ENCODE peak calls at places on chromosomes 2 and 18, in seven cellular contexts. W is activated T-cell treated with anti-CD3 and anti-CD28 coated beads, Interleukin-2, amount 50 U/mL, for 72 hours; C is tibial nerve; J is GOT3; B is BJ; E is HT-29; K is myocyte. Z is an unnamed sample.

GRCh38 chr2:119111115-119111975 is 47.2 kb downstream of the C1QL2 start:
- DNase-seq in E (no peak), J (no peak), K (no peak), C (no peak), B (no peak), W (no peak), Z (no peak)

GRCh38 chr2:19358242-19359020 is at the start of gene OSR1:
- DNase-seq in J (peak), E (peak), C (no peak), K (peak), W (no peak), B (no peak), Z (peak)

GRCh38 chr18:3207565-3207964 is 12.2 kb downstream of the MYOM1 start:
- DNase-seq in C (no peak), J (no peak), W (peak), B (no peak), K (peak), E (peak), Z (no peak)

GRCh38 chr18:49723648-49724180 is 89.6 kb downstream of the ACAA2 start:
- DNase-seq in J (no peak), C (no peak), B (no peak), K (no peak), E (peak), W (peak), Z (no peak)

GRCh38 chr2:67974564-67975430 is 88.0 kb downstream of the C1D start:
- DNase-seq in E (peak), B (no peak), J (no peak), K (no peak), W (no peak), C (peak), Z (no peak)

GRCh38 chr18:61702007-61702406 is 190.8 kb downstream of the RNF152 start:
- DNase-seq in J (no peak), B (peak), W (no peak), K (no peak), E (no peak), C (no peak), Z (no peak)

GRCh38 chr2:218776488-218776887 is 5.5 kb upstream of the CYP27A1 start:
- DNase-seq in B (no peak), C (no peak), W (no peak), K (no peak), E (no peak), J (no peak), Z (no peak)

GRCh38 chr2:40242315-40242714 is 209.6 kb downstream of the SLC8A1 start:
- DNase-seq in W (no peak), E (no peak), B (no peak), J (no peak), K (no peak), C (no peak), Z (no peak)

GRCh38 chr18:74836296-74837139 is 238.8 kb downstream of the ZNF407 start:
- DNase-seq in E (peak), C (no peak), W (no peak), K (peak), J (no peak), B (no peak), Z (no peak)

GRCh38 chr2:10162586-10163497 is 40.3 kb downstream of the RRM2 start:
- DNase-seq in C (no peak), E (no peak), W (no peak), B (no peak), K (no peak), J (no peak), Z (no peak)

GRCh38 chr2:86788172-86788571 is 2.5 kb downstream of the CD8A start:
- DNase-seq in J (no peak), C (no peak), B (no peak), K (no peak), E (no peak), W (no peak), Z (no peak)

GRCh38 chr2:158775273-158776027 is 19.7 kb upstream of the DAPL1 start:
- DNase-seq in C (no peak), J (no peak), B (no peak), E (no peak), K (no peak), W (no peak), Z (no peak)

GRCh38 chr2:45885111-45885685 is 233.7 kb downstream of the PRKCE start:
- DNase-seq in W (no peak), K (peak), E (no peak), C (no peak), B (peak), J (no peak), Z (no peak)

GRCh38 chr18:22683196-22683676 is 249.9 kb upstream of the RBBP8 start:
- DNase-seq in J (no peak), E (peak), B (peak), K (no peak), W (no peak), C (peak), Z (no peak)

GRCh38 chr18:57441395-57441794 is 6.2 kb downstream of the ONECUT2 start:
- DNase-seq in K (no peak), J (no peak), E (no peak), W (peak), B (no peak), C (no peak), Z (no peak)

GRCh38 chr18:30527917-30528316 is 514.6 kb downstream of the DSC3 start:
- DNase-seq in B (no peak), C (no peak), W (no peak), E (no peak), K (no peak), J (no peak), Z (no peak)

GRCh38 chr2:56812432-56812831 is 628.6 kb downstream of the CCDC85A start:
- DNase-seq in K (no peak), J (no peak), B (no peak), E (no peak), W (no peak), C (no peak), Z (no peak)

GRCh38 chr2:74138952-74139323 is 8.8 kb downstream of the BOLA3 start:
- DNase-seq in E (no peak), B (no peak), C (no peak), W (no peak), J (no peak), K (no peak), Z (no peak)

GRCh38 chr2:108536133-108536780 is 2.0 kb downstream of the LIMS1 start:
- DNase-seq in E (no peak), K (peak), B (no peak), J (no peak), C (no peak), W (no peak), Z (no peak)

GRCh38 chr2:149394864-149395263 is 64.5 kb downstream of the LYPD6 start:
- DNase-seq in C (no peak), W (no peak), E (no peak), B (no peak), J (no peak), K (no peak), Z (no peak)

GRCh38 chr2:134273240-134273983 is 19.5 kb downstream of the MGAT5 start:
- DNase-seq in B (no peak), E (no peak), W (no peak), K (no peak), C (no peak), J (no peak), Z (no peak)

GRCh38 chr2:70959851-70960832 is 18.3 kb upstream of the ANKRD53 start:
- DNase-seq in J (no peak), B (no peak), E (no peak), C (no peak), W (no peak), K (no peak), Z (peak)

GRCh38 chr2:199057936-199058335 is 399.8 kb downstream of the SATB2 start:
- DNase-seq in K (no peak), E (no peak), W (no peak), C (no peak), J (no peak), B (no peak), Z (no peak)

GRCh38 chr2:122535960-122536517 is 780.6 kb downstream of the TSN start:
- DNase-seq in K (no peak), J (no peak), W (no peak), E (no peak), C (no peak), B (no peak), Z (no peak)

GRCh38 chr2:43196773-43197567 is 29.4 kb downstream of the ZFP36L2 start:
- DNase-seq in C (no peak), E (no peak), J (no peak), K (no peak), B (no peak), W (no peak), Z (no peak)

GRCh38 chr18:33833847-33834246 is 255.8 kb downstream of the ASXL3 start:
- DNase-seq in C (no peak), E (no peak), W (no peak), K (no peak), B (no peak), J (no peak), Z (no peak)

Z was measured in coronary artery.